ENCODE peak calls at places on chromosomes 11 and 22, in nine cellular contexts. P is tibial artery, I is coronary artery, J is foreskin fibroblast, S is ovary, Q is progenitor cell of endocrine pancreas, F is GM12878, R is H9, D is fibroblast of mammary gland. L is an unnamed sample.

GRCh38 chr22:50278461-50278860 is 8.3 kb upstream of the MAPK11 start:
- DNase-seq in I (no peak), S (no peak), D (no peak), R (no peak), J (no peak), P (no peak), F (no peak), Q (no peak), L (no peak)

GRCh38 chr11:86876716-86877234 is 76.4 kb downstream of the PRSS23 start:
- DNase-seq in F (no peak), Q (no peak), I (no peak), P (no peak), D (no peak), R (no peak), J (no peak), S (no peak), L (no peak)

GRCh38 chr11:46912526-46913150 is 5.7 kb downstream of the LRP4 start:
- DNase-seq in R (peak; percentile 92), D (no peak), Q (no peak), S (no peak), I (no peak), J (no peak), P (no peak), F (no peak), L (peak; percentile 36)

GRCh38 chr11:60150279-60150678 is 32.6 kb downstream of the MS4A6A start:
- DNase-seq in D (no peak), Q (no peak), J (no peak), S (no peak), P (no peak), R (no peak), I (no peak), F (no peak), L (no peak)

GRCh38 chr22:29704528-29705285 is 15.1 kb upstream of the CABP7 start:
- DNase-seq in R (no peak), F (no peak), I (no peak), J (peak; percentile 75), S (no peak), D (peak; percentile 30), Q (no peak), P (no peak), L (peak; percentile 46)

GRCh38 chr11:121032546-121032945 is 8.6 kb downstream of the TBCEL start:
- DNase-seq in P (no peak), I (no peak), S (no peak), R (no peak), J (no peak), D (no peak), F (no peak), Q (no peak), L (no peak)

GRCh38 chr11:62428871-62429601 is 10.2 kb downstream of the SCGB1A1 start:
- DNase-seq in D (no peak), Q (no peak), I (no peak), P (no peak), S (no peak), J (no peak), F (no peak), R (no peak), L (no peak)

GRCh38 chr22:37561209-37562048 is 1.1 kb downstream of the CDC42EP1 start:
- DNase-seq in P (peak; percentile 95), Q (peak; percentile 87), R (peak; percentile 89), I (peak; percentile 94), D (peak; percentile 89), S (peak; percentile 97), J (peak; percentile 97), F (no peak), L (peak; percentile 97)

DNA sequence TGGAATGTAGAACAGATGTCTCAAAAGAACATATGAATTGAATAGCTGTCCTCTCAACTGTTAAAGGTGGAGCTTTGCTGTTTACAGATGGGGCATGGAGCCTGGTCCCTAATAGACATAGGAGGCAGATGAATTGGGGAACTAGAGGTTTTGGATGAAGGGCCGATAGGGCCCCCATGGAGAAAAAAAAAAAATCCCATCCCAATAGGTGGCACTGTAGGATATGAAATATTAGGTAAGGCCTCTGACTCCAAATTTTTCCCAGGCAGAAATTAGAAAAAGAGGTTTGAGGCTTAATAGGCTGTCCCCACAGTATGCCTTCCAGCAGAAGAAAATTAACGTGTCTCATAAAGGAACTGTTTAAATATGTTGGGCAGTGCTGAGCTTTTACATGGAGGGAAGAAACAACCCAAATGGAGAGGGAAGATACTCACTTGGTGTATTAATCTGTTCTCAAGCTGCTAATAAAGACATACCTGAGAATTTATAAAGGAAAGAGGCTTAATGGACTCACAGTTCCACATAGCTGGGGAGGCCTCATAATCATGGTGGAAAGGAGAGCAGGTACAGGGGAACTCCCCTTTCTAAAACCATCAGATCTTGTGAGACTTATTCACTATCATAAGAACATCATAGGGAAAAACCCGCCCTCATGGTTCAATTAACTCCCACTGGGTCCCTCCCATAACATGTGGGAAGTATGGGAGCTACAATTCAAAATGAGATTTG is 30.1 kb upstream of the TMEM45B start:
- DNase-seq in D (peak; percentile 16), I (no peak), R (no peak), S (no peak), J (peak; percentile 29), Q (no peak), F (no peak), P (no peak), L (no peak)
- TF ChIP-seq CTCF in D (peak; percentile 25), I (no peak), R (peak; percentile 49), S (no peak), J (no peak), Q (peak; percentile 9), F (no peak), P (no peak), L (no peak)

DNA sequence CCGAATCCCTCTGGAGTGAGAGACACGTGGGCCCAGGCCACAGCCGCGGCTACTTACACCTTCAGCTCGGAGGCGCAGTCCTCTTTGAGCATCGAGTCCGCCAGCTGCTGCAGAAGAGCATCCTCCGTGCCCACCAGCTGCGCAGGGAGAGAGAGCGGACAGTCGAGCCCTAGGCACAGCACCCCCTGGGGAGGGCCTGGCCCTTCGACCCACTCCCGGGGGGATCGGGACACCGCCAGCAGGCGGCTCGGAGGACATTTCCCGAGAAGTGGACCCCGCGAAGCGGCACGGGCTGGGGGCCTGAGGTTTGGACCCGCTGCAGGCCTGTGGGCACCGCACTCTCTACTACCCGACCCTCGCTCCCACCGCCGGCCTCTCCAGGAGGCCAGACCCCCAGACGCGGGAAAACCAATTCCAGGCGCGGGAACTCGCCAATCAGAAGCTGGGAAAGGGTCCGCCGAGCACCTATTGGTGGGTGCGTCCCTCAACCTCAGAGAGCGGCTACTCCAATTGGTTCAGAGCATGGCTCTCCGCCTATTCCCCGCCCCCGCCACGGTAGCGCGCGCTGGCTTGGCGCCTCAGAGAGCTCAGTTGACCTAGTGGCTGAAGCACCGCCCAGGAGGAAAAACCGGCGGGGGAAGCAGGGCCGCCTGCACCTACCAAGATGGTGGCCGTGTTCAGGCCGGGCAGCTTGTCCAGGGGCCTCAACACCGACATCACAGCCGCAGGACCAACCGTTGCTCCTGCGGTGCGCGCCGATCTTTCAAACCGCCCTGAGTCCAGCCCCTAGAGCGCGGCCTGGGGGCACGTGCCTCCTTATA is at the start of gene CENPM:
- DNase-seq in P (peak; percentile 86), J (peak; percentile 96), D (peak; percentile 91), Q (peak; percentile 87), F (peak; percentile 80), I (peak; percentile 90), R (peak; percentile 98), S (peak; percentile 85), L (peak; percentile 91)
- TF ChIP-seq CTCF in P (peak; percentile 15), J (peak; percentile 27), D (peak; percentile 11), Q (peak; percentile 29), F (no peak), I (no peak), R (peak; percentile 26), S (no peak), L (peak; percentile 42)

GRCh38 chr11:123356539-123356938 is 73.5 kb upstream of the GRAMD1B start:
- DNase-seq in Q (no peak), R (no peak), P (no peak), D (no peak), F (no peak), J (no peak), I (no peak), S (no peak), L (no peak)

GRCh38 chr11:123360267-123360936 is 69.7 kb upstream of the GRAMD1B start:
- DNase-seq in S (no peak), R (no peak), F (no peak), D (no peak), Q (no peak), P (no peak), I (no peak), J (no peak), L (no peak)

GRCh38 chr11:123357353-123357989 is 72.6 kb upstream of the GRAMD1B start:
- DNase-seq in F (no peak), Q (no peak), I (no peak), S (no peak), R (no peak), J (no peak), D (no peak), P (no peak), L (no peak)

GRCh38 chr11:123354371-123354770 is 75.7 kb upstream of the GRAMD1B start:
- DNase-seq in P (no peak), D (no peak), J (no peak), F (no peak), S (no peak), I (no peak), Q (no peak), R (no peak), L (no peak)

DNA sequence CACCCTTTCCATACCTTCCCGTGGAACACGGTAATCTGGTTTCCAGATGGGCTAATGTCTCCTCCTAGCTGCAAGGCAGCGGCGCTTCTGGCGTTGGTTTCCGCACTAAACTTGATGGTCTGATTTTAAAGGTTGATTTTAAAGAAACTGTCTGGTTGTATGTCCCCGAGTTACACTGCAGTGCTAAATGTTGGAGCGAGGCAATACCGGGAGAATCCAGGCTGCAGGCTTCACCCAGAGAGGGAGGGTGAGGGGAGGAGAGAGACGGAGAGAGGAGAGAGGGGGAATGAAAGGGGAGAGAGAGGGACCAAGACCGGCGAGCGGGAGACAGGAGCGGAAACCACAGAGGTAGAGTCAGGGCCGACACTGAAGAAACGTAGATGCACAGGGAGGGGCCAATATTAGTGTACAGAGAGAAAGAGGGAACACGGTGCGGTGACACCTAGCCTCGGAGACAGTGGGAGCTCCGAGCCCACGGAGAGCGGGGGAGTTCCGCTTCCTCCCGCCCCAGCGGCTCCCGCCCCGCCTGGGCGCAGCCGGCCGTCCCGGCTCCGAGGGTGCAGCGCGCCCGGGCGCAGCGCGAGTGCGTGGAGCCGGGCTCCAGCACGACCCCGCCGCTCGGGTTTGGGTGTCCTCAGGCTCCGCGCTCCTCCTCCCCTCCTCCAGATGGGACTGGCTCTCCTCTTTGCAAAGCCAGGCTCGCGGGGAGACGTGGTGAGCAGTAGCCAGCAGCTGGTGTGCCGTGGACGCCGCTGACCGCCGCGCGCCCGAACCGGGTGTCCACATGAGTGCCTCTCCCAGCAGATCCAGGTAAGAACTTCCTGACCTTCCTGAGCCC is 71.9 kb upstream of the GRAMD1B start:
- DNase-seq in P (no peak), S (no peak), R (peak; percentile 54), F (peak; percentile 34), D (peak; percentile 5), J (peak; percentile 36), Q (no peak), I (no peak), L (peak; percentile 14)
- TF ChIP-seq CTCF in P (no peak), S (no peak), R (peak; percentile 31), F (peak; percentile 27), D (peak; percentile 7), J (peak; percentile 45), Q (no peak), I (no peak), L (no peak)

DNA sequence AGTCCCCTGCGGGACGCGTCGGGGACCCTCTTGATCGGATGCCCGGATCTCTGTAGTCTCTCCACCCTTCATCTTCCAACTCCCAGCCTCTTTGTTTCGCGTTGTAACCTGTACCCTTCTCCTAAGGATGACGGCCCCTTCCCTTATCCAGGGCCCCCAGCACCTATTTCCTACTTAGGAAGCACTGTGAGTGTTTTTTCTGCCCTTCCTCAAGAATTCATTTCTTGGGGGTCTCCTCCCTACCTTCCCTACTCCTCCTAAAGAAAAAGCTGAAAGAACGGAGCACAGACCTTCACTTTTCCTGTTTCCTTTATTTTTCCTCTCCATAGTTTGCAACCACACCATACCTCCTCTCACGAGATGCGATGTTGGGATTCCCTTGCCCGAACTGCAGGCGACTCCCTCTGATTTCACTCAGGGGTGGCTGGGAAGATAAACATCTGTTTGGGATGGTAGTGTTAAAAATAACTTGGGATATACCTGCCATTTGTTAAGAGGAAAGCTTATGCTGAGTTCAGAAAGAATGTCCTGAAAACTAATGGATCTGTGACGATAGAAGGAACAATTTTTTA is 593 bp downstream of the FAM118B start:
- DNase-seq in J (peak; percentile 47), I (no peak), R (no peak), Q (no peak), S (no peak), F (no peak), P (no peak), D (no peak), L (no peak)
- TF ChIP-seq CTCF in J (no peak), I (no peak), R (no peak), Q (no peak), S (no peak), F (no peak), P (no peak), D (no peak), L (no peak)

L was measured in neural crest cell.